ENCODE peak calls at places on chromosome 3, in ten cellular contexts. H is left ventricle myocardium inferior; Q is head of caudate nucleus; B is activated CD8-positive, alpha-beta memory T cell treated with anti-CD3 and anti-CD28 coated beads for 4 hours; P is foreskin fibroblast; Y is NCI-H460; E is amniotic stem cell; G is HL-60; V is cardiac fibroblast; R is posterior vena cava. F is an unnamed sample.

GRCh38 chr3:16377196-16377595 is 112.2 kb downstream of the OXNAD1 start:
- DNase-seq in H (no peak), Q (no peak), B (no peak), P (no peak), Y (no peak), E (no peak), G (no peak), V (no peak), R (no peak), F (no peak)

GRCh38 chr3:127803619-127804018 is 18.7 kb downstream of the MGLL start:
- DNase-seq in H (no peak), Q (no peak), B (no peak), P (peak), Y (no peak), E (peak), G (no peak), V (peak), R (no peak), F (no peak)

GRCh38 chr3:189944285-189945145 is 176.2 kb downstream of the P3H2 start:
- DNase-seq in H (no peak), Q (no peak), B (no peak), P (no peak), Y (no peak), E (no peak), G (no peak), V (no peak), R (no peak), F (no peak)

GRCh38 chr3:72213296-72214064 is 428.5 kb upstream of the PROK2 start:
- DNase-seq in H (no peak), Q (no peak), B (no peak), P (no peak), Y (no peak), E (no peak), G (no peak), V (peak), R (no peak), F (no peak)

GRCh38 chr3:140552898-140553297 is 125.0 kb upstream of the TRIM42 start:
- DNase-seq in H (no peak), Q (no peak), B (no peak), P (no peak), Y (no peak), E (no peak), G (no peak), V (no peak), R (no peak), F (no peak)

GRCh38 chr3:95476534-95476933 is 1337.9 kb upstream of the EPHA6 start:
- DNase-seq in H (no peak), Q (no peak), B (no peak), P (no peak), Y (no peak), E (no peak), G (no peak), V (no peak), R (no peak), F (no peak)

GRCh38 chr3:103818800-103819199 is 1384.0 kb downstream of the ZPLD1 start:
- DNase-seq in H (no peak), Q (no peak), B (no peak), P (no peak), Y (no peak), E (no peak), G (no peak), V (no peak), R (no peak), F (no peak)

GRCh38 chr3:177467268-177467985 is 270.1 kb upstream of the TBL1XR1 start:
- DNase-seq in H (no peak), Q (no peak), B (no peak), P (no peak), Y (no peak), E (no peak), G (no peak), V (no peak), R (no peak), F (no peak)

F was measured in heart right ventricle.